ENCODE peak calls at places on chromosome 2, in seven cellular contexts. One of them, this sample, is unnamed.

GRCh38 chr2:234448506-234449169 is 48.2 kb downstream of the ARL4C start:
- DNase-seq in RKO: no peak
- DNase-seq in AG09319: no peak
- DNase-seq in NCI-H1105: no peak
- DNase-seq in NCI-H774: no peak
- DNase-seq in osteocyte: no peak
- DNase-seq in effector memory CD8-positive, alpha-beta T cell: no peak
- DNase-seq in this sample: no peak

GRCh38 chr2:241458687-241459086 is 49.7 kb downstream of the STK25 start:
- DNase-seq in RKO: no peak
- DNase-seq in AG09319: no peak
- DNase-seq in NCI-H1105: no peak
- DNase-seq in NCI-H774: no peak
- DNase-seq in osteocyte: no peak
- DNase-seq in effector memory CD8-positive, alpha-beta T cell: no peak
- DNase-seq in this sample: no peak

GRCh38 chr2:207692206-207693065 is 19.0 kb upstream of the CCNYL1 start:
- DNase-seq in RKO: peak
- DNase-seq in AG09319: no peak
- DNase-seq in NCI-H1105: peak
- DNase-seq in NCI-H774: no peak
- DNase-seq in osteocyte: no peak
- DNase-seq in effector memory CD8-positive, alpha-beta T cell: peak
- DNase-seq in this sample: peak

GRCh38 chr2:133171396-133172004 is 396.8 kb downstream of the NCKAP5 start:
- DNase-seq in RKO: peak
- DNase-seq in AG09319: peak
- DNase-seq in NCI-H1105: peak
- DNase-seq in NCI-H774: peak
- DNase-seq in osteocyte: no peak
- DNase-seq in effector memory CD8-positive, alpha-beta T cell: no peak
- DNase-seq in this sample: peak

GRCh38 chr2:20108655-20109396 is 57.4 kb upstream of the LAPTM4A start:
- DNase-seq in RKO: no peak
- DNase-seq in AG09319: no peak
- DNase-seq in NCI-H1105: no peak
- DNase-seq in NCI-H774: no peak
- DNase-seq in osteocyte: no peak
- DNase-seq in effector memory CD8-positive, alpha-beta T cell: no peak
- DNase-seq in this sample: no peak

GRCh38 chr2:62293490-62294212 is 97.7 kb downstream of the B3GNT2 start:
- DNase-seq in RKO: no peak
- DNase-seq in AG09319: no peak
- DNase-seq in NCI-H1105: peak
- DNase-seq in NCI-H774: peak
- DNase-seq in osteocyte: no peak
- DNase-seq in effector memory CD8-positive, alpha-beta T cell: no peak
- DNase-seq in this sample: peak

GRCh38 chr2:61328707-61329251 is 142.1 kb downstream of the USP34 start:
- DNase-seq in RKO: peak
- DNase-seq in AG09319: no peak
- DNase-seq in NCI-H1105: no peak
- DNase-seq in NCI-H774: peak
- DNase-seq in osteocyte: no peak
- DNase-seq in effector memory CD8-positive, alpha-beta T cell: no peak
- DNase-seq in this sample: no peak

GRCh38 chr2:152396051-152396511 is 61.1 kb downstream of the FMNL2 start:
- DNase-seq in RKO: no peak
- DNase-seq in AG09319: no peak
- DNase-seq in NCI-H1105: no peak
- DNase-seq in NCI-H774: no peak
- DNase-seq in osteocyte: no peak
- DNase-seq in effector memory CD8-positive, alpha-beta T cell: no peak
- DNase-seq in this sample: no peak

GRCh38 chr2:240920783-240921231 is 14.7 kb downstream of the CROCC2 start:
- DNase-seq in RKO: no peak
- DNase-seq in AG09319: no peak
- DNase-seq in NCI-H1105: no peak
- DNase-seq in NCI-H774: no peak
- DNase-seq in osteocyte: peak
- DNase-seq in effector memory CD8-positive, alpha-beta T cell: no peak
- DNase-seq in this sample: no peak

GRCh38 chr2:652881-653480 is 24.2 kb downstream of the TMEM18 start:
- DNase-seq in RKO: no peak
- DNase-seq in AG09319: no peak
- DNase-seq in NCI-H1105: no peak
- DNase-seq in NCI-H774: no peak
- DNase-seq in osteocyte: peak
- DNase-seq in effector memory CD8-positive, alpha-beta T cell: no peak
- DNase-seq in this sample: no peak

GRCh38 chr2:61770746-61771145 is 83.1 kb downstream of the FAM161A start:
- DNase-seq in RKO: no peak
- DNase-seq in AG09319: no peak
- DNase-seq in NCI-H1105: no peak
- DNase-seq in NCI-H774: no peak
- DNase-seq in osteocyte: no peak
- DNase-seq in effector memory CD8-positive, alpha-beta T cell: no peak
- DNase-seq in this sample: no peak

GRCh38 chr2:176161817-176162626 is 4.9 kb downstream of the HOXD3 start:
- DNase-seq in RKO: no peak
- DNase-seq in AG09319: no peak
- DNase-seq in NCI-H1105: no peak
- DNase-seq in NCI-H774: no peak
- DNase-seq in osteocyte: no peak
- DNase-seq in effector memory CD8-positive, alpha-beta T cell: no peak
- DNase-seq in this sample: no peak

GRCh38 chr2:158094487-158095092 is 7.1 kb upstream of the UPP2 start:
- DNase-seq in RKO: no peak
- DNase-seq in AG09319: no peak
- DNase-seq in NCI-H1105: no peak
- DNase-seq in NCI-H774: no peak
- DNase-seq in osteocyte: no peak
- DNase-seq in effector memory CD8-positive, alpha-beta T cell: no peak
- DNase-seq in this sample: no peak

GRCh38 chr2:99780276-99780675 is 290.5 kb upstream of the REV1 start:
- DNase-seq in RKO: no peak
- DNase-seq in AG09319: no peak
- DNase-seq in NCI-H1105: no peak
- DNase-seq in NCI-H774: no peak
- DNase-seq in osteocyte: no peak
- DNase-seq in effector memory CD8-positive, alpha-beta T cell: no peak
- DNase-seq in this sample: no peak

GRCh38 chr2:60853512-60853911 is 27.9 kb upstream of the REL start:
- DNase-seq in RKO: no peak
- DNase-seq in AG09319: no peak
- DNase-seq in NCI-H1105: no peak
- DNase-seq in NCI-H774: no peak
- DNase-seq in osteocyte: no peak
- DNase-seq in effector memory CD8-positive, alpha-beta T cell: no peak
- DNase-seq in this sample: no peak

GRCh38 chr2:191894681-191895147 is 47.8 kb upstream of the CAVIN2 start:
- DNase-seq in RKO: peak
- DNase-seq in AG09319: no peak
- DNase-seq in NCI-H1105: no peak
- DNase-seq in NCI-H774: no peak
- DNase-seq in osteocyte: no peak
- DNase-seq in effector memory CD8-positive, alpha-beta T cell: no peak
- DNase-seq in this sample: no peak

GRCh38 chr2:152505495-152505906 is 170.5 kb downstream of the FMNL2 start:
- DNase-seq in RKO: no peak
- DNase-seq in AG09319: no peak
- DNase-seq in NCI-H1105: no peak
- DNase-seq in NCI-H774: no peak
- DNase-seq in osteocyte: no peak
- DNase-seq in effector memory CD8-positive, alpha-beta T cell: no peak
- DNase-seq in this sample: no peak

GRCh38 chr2:11939523-11939922 is 193.1 kb downstream of the LPIN1 start:
- DNase-seq in RKO: no peak
- DNase-seq in AG09319: no peak
- DNase-seq in NCI-H1105: no peak
- DNase-seq in NCI-H774: no peak
- DNase-seq in osteocyte: no peak
- DNase-seq in effector memory CD8-positive, alpha-beta T cell: no peak
- DNase-seq in this sample: no peak

GRCh38 chr2:27133195-27133875 is 1.1 kb downstream of the PREB start:
- DNase-seq in RKO: peak
- DNase-seq in AG09319: no peak
- DNase-seq in NCI-H1105: no peak
- DNase-seq in NCI-H774: no peak
- DNase-seq in osteocyte: no peak
- DNase-seq in effector memory CD8-positive, alpha-beta T cell: no peak
- DNase-seq in this sample: no peak

GRCh38 chr2:64644240-64645013 is 9.3 kb downstream of the SERTAD2 start:
- DNase-seq in RKO: no peak
- DNase-seq in AG09319: peak
- DNase-seq in NCI-H1105: no peak
- DNase-seq in NCI-H774: no peak
- DNase-seq in osteocyte: peak
- DNase-seq in effector memory CD8-positive, alpha-beta T cell: peak
- DNase-seq in this sample: peak

GRCh38 chr2:118936936-118937335 is 5.1 kb upstream of the MARCO start:
- DNase-seq in RKO: no peak
- DNase-seq in AG09319: no peak
- DNase-seq in NCI-H1105: no peak
- DNase-seq in NCI-H774: no peak
- DNase-seq in osteocyte: no peak
- DNase-seq in effector memory CD8-positive, alpha-beta T cell: no peak
- DNase-seq in this sample: no peak

GRCh38 chr2:217785544-217786045 is 217.2 kb downstream of the TNS1 start:
- DNase-seq in RKO: peak
- DNase-seq in AG09319: peak
- DNase-seq in NCI-H1105: peak
- DNase-seq in NCI-H774: peak
- DNase-seq in osteocyte: peak
- DNase-seq in effector memory CD8-positive, alpha-beta T cell: peak
- DNase-seq in this sample: peak

GRCh38 chr2:138712212-138712979 is 67.8 kb downstream of the NXPH2 start:
- DNase-seq in RKO: peak
- DNase-seq in AG09319: no peak
- DNase-seq in NCI-H1105: no peak
- DNase-seq in NCI-H774: no peak
- DNase-seq in osteocyte: no peak
- DNase-seq in effector memory CD8-positive, alpha-beta T cell: no peak
- DNase-seq in this sample: no peak

GRCh38 chr2:157361526-157361925 is 35.9 kb upstream of the ERMN start:
- DNase-seq in RKO: no peak
- DNase-seq in AG09319: no peak
- DNase-seq in NCI-H1105: no peak
- DNase-seq in NCI-H774: no peak
- DNase-seq in osteocyte: no peak
- DNase-seq in effector memory CD8-positive, alpha-beta T cell: no peak
- DNase-seq in this sample: no peak

GRCh38 chr2:240585101-240585500 is 1.4 kb upstream of the CAPN10 start:
- DNase-seq in RKO: peak
- DNase-seq in AG09319: no peak
- DNase-seq in NCI-H1105: no peak
- DNase-seq in NCI-H774: no peak
- DNase-seq in osteocyte: no peak
- DNase-seq in effector memory CD8-positive, alpha-beta T cell: no peak
- DNase-seq in this sample: no peak

GRCh38 chr2:175937216-175937615 is 64.9 kb downstream of the LNPK start:
- DNase-seq in RKO: no peak
- DNase-seq in AG09319: no peak
- DNase-seq in NCI-H1105: no peak
- DNase-seq in NCI-H774: no peak
- DNase-seq in osteocyte: no peak
- DNase-seq in effector memory CD8-positive, alpha-beta T cell: no peak
- DNase-seq in this sample: no peak

GRCh38 chr2:3601561-3602271 is 6.8 kb downstream of the COLEC11 start:
- DNase-seq in RKO: no peak
- DNase-seq in AG09319: no peak
- DNase-seq in NCI-H1105: no peak
- DNase-seq in NCI-H774: no peak
- DNase-seq in osteocyte: peak
- DNase-seq in effector memory CD8-positive, alpha-beta T cell: no peak
- DNase-seq in this sample: no peak

GRCh38 chr2:1282552-1282951 is 130.7 kb upstream of the TPO start:
- DNase-seq in RKO: no peak
- DNase-seq in AG09319: no peak
- DNase-seq in NCI-H1105: no peak
- DNase-seq in NCI-H774: no peak
- DNase-seq in osteocyte: no peak
- DNase-seq in effector memory CD8-positive, alpha-beta T cell: no peak
- DNase-seq in this sample: no peak

GRCh38 chr2:189142893-189143759 is 36.4 kb downstream of the COL5A2 start:
- DNase-seq in RKO: peak
- DNase-seq in AG09319: no peak
- DNase-seq in NCI-H1105: no peak
- DNase-seq in NCI-H774: no peak
- DNase-seq in osteocyte: no peak
- DNase-seq in effector memory CD8-positive, alpha-beta T cell: peak
- DNase-seq in this sample: no peak

GRCh38 chr2:150485871-150486538 is 1.5 kb downstream of the RND3 start:
- DNase-seq in RKO: peak
- DNase-seq in AG09319: no peak
- DNase-seq in NCI-H1105: peak
- DNase-seq in NCI-H774: peak
- DNase-seq in osteocyte: peak
- DNase-seq in effector memory CD8-positive, alpha-beta T cell: no peak
- DNase-seq in this sample: peak

This sample was measured in NCI-H345.